ENCODE peak calls at places on chromosome 5, in six cellular contexts. A is heart left ventricle, D is GM23248, H is lung, T is A549, X is adrenal gland. N is an unnamed sample. For H3K4me1, the result is how much of the 10 kb centered on the place peaks cover.

GRCh38 chr5:65133473-65134110 is 348.1 kb downstream of the ADAMTS6 start:
- DNase-seq in D (peak), A (no peak), H (no peak), X (no peak), T (no peak), N (no peak)

GRCh38 chr5:96691503-96692303 is 29.5 kb downstream of the CAST start:
- DNase-seq in X (no peak), D (peak), H (no peak), T (no peak), A (no peak), N (no peak)

GRCh38 chr5:95382843-95383242 is 8.3 kb upstream of the FAM81B start:
- DNase-seq in D (no peak), A (no peak), T (no peak), H (no peak), X (no peak), N (no peak)

GRCh38 chr5:147558826-147559225 is 49.0 kb upstream of the DPYSL3 start:
- DNase-seq in A (peak), H (peak), D (peak), X (peak), T (peak), N (peak)

GRCh38 chr5:100270323-100270771 is 264.8 kb upstream of the FAM174A start:
- DNase-seq in H (no peak), X (no peak), T (no peak), D (no peak), A (no peak), N (no peak)

GRCh38 chr5:59685806-59686205 is 207.7 kb downstream of the PDE4D start:
- DNase-seq in A (no peak), T (no peak), D (peak), X (no peak), H (no peak), N (no peak)

GRCh38 chr5:45383985-45384384 is 312.2 kb downstream of the HCN1 start:
- DNase-seq in A (no peak), H (no peak), D (no peak), X (no peak), T (no peak), N (no peak)

GRCh38 chr5:1325870-1326546 is 18.9 kb downstream of the CLPTM1L start:
- DNase-seq in H (no peak), D (peak), A (no peak), X (no peak), T (peak), N (peak)

GRCh38 chr5:39055760-39056393 is 18.3 kb downstream of the RICTOR start:
- DNase-seq in X (no peak), A (no peak), H (no peak), D (no peak), T (no peak), N (no peak)

GRCh38 chr5:96159076-96159475 is 197.4 kb upstream of the ELL2 start:
- DNase-seq in X (no peak), D (no peak), T (no peak), A (no peak), H (no peak), N (no peak)

GRCh38 chr5:133916479-133916878 is 51.9 kb downstream of the C5orf15 start:
- DNase-seq in X (no peak), D (no peak), T (no peak), A (no peak), H (no peak), N (no peak)

GRCh38 chr5:125486634-125487033 is 740.2 kb upstream of the ZNF608 start:
- DNase-seq in X (no peak), H (no peak), T (no peak), A (no peak), D (peak), N (no peak)

GRCh38 chr5:115329475-115329874 is 33.0 kb upstream of the CCDC112 start:
- DNase-seq in A (no peak), H (no peak), T (no peak), D (no peak), X (no peak), N (no peak)

GRCh38 chr5:61450880-61451279 is 118.8 kb downstream of the ZSWIM6 start:
- DNase-seq in T (peak), X (peak), H (no peak), D (peak), A (no peak), N (no peak)

GRCh38 chr5:78295035-78295961 is 800 bp upstream of the AP3B1 start:
- DNase-seq in A (peak), D (peak), T (peak), H (peak), X (peak), N (peak)

GRCh38 chr5:126846344-126846743 is 69.4 kb downstream of the LMNB1 start:
- DNase-seq in D (peak), A (no peak), H (no peak), X (no peak), T (no peak), N (no peak)

GRCh38 chr5:135310328-135310989 is 88.6 kb downstream of the MACROH2A1 start:
- DNase-seq in H (peak), D (peak), X (no peak), T (no peak), A (no peak), N (no peak)

DNA sequence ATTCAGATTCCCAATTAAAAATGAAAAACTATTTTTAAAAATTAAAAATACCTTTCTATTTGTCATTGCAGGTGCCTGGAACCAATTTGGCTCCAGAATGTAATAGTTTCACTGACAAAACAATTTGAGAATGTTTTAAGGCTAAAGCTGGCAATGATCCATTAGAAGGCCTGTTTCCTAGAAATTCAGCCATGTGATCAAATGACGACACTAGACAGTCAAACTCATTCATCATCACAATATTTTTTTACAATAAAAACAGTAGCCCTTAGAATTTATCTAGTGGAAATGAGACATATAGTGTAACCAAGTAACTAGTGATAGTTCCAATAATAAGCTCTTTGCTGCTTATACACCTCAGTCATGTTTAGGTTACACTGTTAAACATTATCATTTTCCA is 75.3 kb upstream of the MAP3K1 start:
- DNase-seq in X (no peak), D (no peak), T (no peak), H (no peak), A (no peak), N (no peak)
- H3K4me1 ChIP-seq in X (under half), D (under half), T (under half), H (under half), A (under half), N (under half)

DNA sequence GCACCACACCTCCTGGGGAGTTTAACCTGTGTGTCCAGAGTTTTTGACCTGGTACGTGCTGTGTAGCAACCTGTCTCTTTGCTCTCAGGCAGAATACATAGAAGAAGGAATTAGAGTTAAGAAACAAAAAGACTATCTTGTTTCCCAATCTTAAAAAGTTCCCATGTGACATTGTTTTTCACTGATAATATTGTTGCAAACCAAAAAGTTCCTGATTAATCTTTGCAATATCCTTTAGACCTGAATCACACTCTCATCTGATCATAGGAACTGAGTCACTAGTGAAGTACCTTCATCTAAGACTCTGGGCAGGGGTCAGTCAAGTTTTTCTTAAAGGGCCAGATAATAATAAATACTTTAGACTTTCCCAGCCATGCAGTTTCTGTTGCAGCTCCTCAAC is 35.1 kb downstream of the BASP1 start:
- DNase-seq in T (no peak), D (peak), H (no peak), A (no peak), X (no peak), N (no peak)
- H3K4me1 ChIP-seq in T (half or more), D (half or more), H (under half), A (under half), X (under half), N (under half)

DNA sequence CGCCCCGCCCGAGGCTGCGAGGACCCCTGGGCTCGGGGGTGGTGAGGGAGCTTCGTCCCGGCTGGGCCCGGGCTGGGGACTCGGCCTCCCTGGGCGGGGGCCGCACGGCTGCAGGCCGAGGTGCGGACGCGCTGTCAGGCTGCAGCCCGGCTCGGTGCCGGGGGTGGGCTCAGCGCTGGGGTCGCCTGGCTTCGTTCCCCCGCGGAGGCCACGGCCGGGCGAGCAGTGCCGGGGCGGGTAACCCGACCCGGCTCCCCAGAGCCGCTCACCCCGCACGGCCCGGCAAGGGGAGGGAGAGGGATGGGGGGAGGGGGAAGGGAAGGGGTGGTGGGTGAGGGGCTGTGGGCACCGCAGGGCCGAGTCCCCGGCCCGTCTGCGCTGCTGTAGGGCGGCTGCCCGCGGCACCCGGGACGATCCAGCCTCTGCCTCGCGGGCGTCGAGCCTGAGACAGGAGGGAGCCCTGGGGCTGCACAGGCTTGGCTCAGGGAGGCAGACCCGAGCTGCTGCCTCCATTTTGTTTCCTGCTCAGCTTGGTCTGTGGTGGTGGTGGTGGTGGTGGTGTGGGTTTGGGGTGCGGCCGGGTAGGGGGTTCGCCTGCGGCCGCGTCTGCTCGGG is 962 bp upstream of the NSD1 start:
- DNase-seq in A (no peak), X (no peak), D (peak), H (no peak), T (no peak), N (no peak)
- H3K4me1 ChIP-seq in A (under half), X (under half), D (under half), H (under half), T (under half), N (under half)

DNA sequence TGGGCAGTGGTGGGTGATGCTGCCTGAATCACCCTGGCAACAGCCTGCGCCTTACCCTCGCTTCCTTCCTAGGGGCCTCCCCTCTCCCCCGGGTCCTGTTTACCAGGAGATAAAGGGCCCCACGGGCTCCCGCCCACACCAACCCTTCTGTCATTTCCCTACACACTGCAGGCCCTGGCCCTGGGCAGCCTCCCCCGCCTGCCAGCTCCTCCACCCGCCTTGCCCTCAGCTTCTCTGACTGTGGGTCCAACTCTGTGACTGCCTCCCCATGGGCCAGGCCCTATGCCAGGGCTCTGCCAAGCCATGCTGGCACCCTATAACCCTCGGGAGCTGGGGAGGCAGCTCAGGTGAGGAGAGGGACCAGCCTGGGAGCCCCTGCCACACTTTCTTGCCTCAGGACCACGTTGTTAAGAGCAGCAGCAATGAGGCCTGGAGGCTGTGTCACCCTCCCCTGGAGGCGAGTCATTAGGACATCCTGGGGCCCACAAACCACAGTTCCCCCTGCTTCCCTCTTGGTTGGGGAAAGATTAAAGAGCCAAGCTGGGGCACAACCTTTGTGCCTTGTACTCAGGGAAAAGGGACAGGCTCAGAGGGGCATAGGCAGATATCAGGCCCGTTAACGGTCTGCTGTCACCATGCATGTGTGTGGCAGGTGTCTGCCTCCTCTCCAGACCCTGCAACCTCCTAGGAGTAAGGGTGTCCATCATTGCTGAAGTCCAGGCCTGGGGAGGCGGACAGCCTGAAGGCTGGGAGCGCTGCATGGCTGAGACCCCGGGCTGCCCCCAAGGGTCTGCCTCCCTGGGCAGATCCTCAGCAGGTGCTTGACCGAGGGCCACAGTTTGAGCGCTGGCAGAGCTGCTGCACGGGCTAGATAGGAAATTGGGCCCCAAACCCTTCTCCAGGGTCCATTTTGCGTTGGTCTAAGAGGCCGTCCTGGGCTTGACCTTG is 2.7 kb downstream of the MGAT4B start:
- DNase-seq in D (peak), T (no peak), X (peak), A (no peak), H (no peak), N (peak)
- H3K4me1 ChIP-seq in D (under half), T (under half), X (under half), A (under half), H (under half), N (under half)

DNA sequence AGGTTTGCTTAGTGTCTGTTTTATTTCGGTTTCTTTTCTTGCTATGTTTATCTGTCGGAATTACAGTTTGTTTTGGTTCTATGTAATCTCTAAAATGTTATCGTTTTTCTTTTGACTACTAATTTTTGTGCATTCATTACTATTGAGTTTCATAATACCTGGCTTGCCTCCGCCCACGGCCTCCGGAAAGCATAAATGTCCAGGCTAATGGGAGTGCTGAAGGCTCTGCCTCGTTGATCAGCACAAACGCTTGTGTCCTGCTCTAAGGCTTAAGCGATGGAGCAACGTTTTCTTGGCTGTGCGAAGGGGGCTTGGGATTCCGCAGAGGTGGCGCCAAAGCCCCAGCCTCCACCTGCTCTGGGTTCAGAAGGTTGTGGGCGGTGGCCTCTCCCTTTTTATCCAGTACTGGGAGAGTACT is 19.8 kb downstream of the ANXA2R start:
- DNase-seq in H (no peak), X (no peak), T (no peak), A (no peak), D (no peak), N (no peak)
- H3K4me1 ChIP-seq in H (under half), X (under half), T (under half), A (under half), D (under half), N (under half)

GRCh38 chr5:118554241-118554640 is 434.1 kb downstream of the DTWD2 start:
- DNase-seq in T (no peak), H (no peak), X (no peak), A (no peak), D (no peak), N (no peak)
- H3K4me1 ChIP-seq in T (under half), H (under half), X (under half), A (under half), D (under half), N (under half)

DNA sequence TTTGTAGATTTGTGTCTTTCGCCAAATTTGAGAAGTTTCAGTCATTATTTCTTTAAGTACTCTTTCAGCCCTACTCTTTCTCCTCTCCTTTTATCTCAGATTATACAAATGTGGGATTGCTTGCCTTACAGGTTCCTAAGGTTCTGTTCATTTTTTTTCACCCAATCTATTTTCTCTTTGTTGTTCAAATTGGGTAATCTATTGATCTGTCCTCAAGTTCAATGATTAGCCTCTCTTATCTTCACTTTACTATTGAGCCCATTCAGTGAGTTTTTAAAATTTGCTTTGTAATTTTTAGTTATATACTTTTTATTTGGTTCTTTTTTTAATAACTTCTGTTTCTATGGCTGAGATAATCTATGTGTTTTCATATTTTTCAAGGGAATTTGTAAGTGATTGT is 282.1 kb downstream of the FER start:
- DNase-seq in H (no peak), D (no peak), T (no peak), A (no peak), X (no peak), N (no peak)
- H3K4me1 ChIP-seq in H (under half), D (under half), T (under half), A (under half), X (under half), N (under half)

GRCh38 chr5:138370537-138370936 is 18.1 kb downstream of the KDM3B start:
- DNase-seq in T (no peak), D (peak), H (no peak), A (no peak), X (no peak), N (no peak)

GRCh38 chr5:138369706-138370105 is 17.2 kb downstream of the KDM3B start:
- DNase-seq in X (no peak), A (no peak), H (no peak), D (peak), T (no peak), N (no peak)

GRCh38 chr5:138364576-138364975 is 12.1 kb downstream of the KDM3B start:
- DNase-seq in H (no peak), A (no peak), T (no peak), X (no peak), D (no peak), N (no peak)

GRCh38 chr5:138369249-138369648 is 16.8 kb downstream of the KDM3B start:
- DNase-seq in D (no peak), T (no peak), A (no peak), X (no peak), H (no peak), N (no peak)

DNA sequence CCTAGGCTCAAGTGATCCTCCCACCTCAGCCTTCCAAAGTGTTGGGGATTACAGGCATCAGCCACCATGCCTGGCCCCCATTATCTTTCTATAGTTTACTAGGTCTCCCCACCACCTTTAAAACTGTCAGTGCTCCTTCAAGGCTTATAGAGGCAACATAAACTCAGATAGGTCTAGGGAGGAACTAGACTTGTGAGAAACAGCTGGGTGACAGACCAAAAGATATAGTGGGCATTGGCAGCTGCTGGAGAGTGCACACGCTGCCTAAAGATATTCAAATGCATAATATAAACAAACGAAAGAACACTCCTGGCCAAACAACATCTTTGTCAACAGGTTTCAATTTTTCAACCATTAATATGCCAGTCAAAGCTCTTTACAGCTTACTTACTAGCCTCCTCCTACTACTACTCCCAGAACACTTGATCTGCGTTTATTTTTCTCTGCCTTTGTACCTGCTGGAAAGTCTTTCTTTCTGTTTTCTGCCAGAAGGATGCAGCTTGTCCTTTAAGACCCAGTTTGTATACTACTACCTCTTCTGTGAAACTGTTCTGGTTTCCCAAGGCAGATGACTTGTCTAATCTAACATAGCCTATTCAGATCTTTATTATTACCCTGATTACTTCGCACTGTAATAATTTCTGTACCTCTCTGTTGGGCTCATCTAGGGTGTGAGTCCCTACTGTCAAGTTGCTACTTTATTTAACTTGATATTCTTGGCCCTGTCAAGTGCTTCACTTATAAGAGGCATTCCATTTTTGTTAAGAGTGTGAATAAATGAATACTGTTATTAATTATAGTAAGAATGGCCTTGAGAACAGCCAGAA is 14.3 kb downstream of the KDM3B start:
- DNase-seq in X (no peak), T (no peak), H (no peak), A (no peak), D (no peak), N (no peak)
- H3K4me1 ChIP-seq in X (under half), T (under half), H (under half), A (half or more), D (under half), N (under half)